ENCODE peak calls at places on chromosomes 2 and 18, in six cellular contexts. J is H9, E is SK-N-SH, C is astrocyte, I is IMR-90, F is GM23248. O is an unnamed sample.

GRCh38 chr2:46849080-46849715 is 66.4 kb downstream of the MCFD2 start:
- DNase-seq in F (peak), I (peak), J (no peak), E (no peak), C (peak), O (no peak)

GRCh38 chr2:127577503-127577902 is 42.0 kb downstream of the MYO7B start:
- DNase-seq in J (no peak), F (no peak), I (no peak), E (no peak), C (no peak), O (no peak)

GRCh38 chr2:152950125-152950524 is 231.7 kb downstream of the ARL6IP6 start:
- DNase-seq in C (peak), E (no peak), F (peak), I (no peak), J (no peak), O (peak)

GRCh38 chr18:67525328-67526110 is 9.0 kb upstream of the DSEL start:
- DNase-seq in C (peak), E (no peak), I (peak), J (no peak), F (peak), O (peak)

GRCh38 chr18:69580107-69580506 is 179.4 kb downstream of the DOK6 start:
- DNase-seq in F (peak), C (no peak), I (peak), J (no peak), E (no peak), O (no peak)

GRCh38 chr2:128565441-128565840 is 246.8 kb upstream of the HS6ST1 start:
- DNase-seq in C (no peak), E (no peak), J (no peak), I (no peak), F (no peak), O (no peak)

GRCh38 chr18:77057043-77057442 is 75.5 kb downstream of the MBP start:
- DNase-seq in C (no peak), I (no peak), E (no peak), F (peak), J (no peak), O (no peak)

GRCh38 chr18:63964908-63965307 is 5.0 kb upstream of the SERPINB8 start:
- DNase-seq in I (no peak), J (no peak), F (peak), C (no peak), E (no peak), O (no peak)

GRCh38 chr18:35582899-35583558 is 1.5 kb downstream of the GALNT1 start:
- DNase-seq in F (peak), J (no peak), E (peak), I (peak), C (peak), O (peak)

GRCh38 chr2:60710707-60711106 is 45.4 kb upstream of the PAPOLG start:
- DNase-seq in I (peak), J (no peak), E (no peak), F (peak), C (no peak), O (no peak)

GRCh38 chr2:189014426-189015138 is 40.4 kb downstream of the COL3A1 start:
- DNase-seq in F (peak), C (peak), E (no peak), J (no peak), I (peak), O (no peak)

GRCh38 chr2:231124833-231125232 is at the start of gene HTR2B:
- DNase-seq in C (no peak), E (peak), J (no peak), F (no peak), I (peak), O (no peak)

GRCh38 chr2:39216495-39217191 is 27.1 kb downstream of the CDKL4 start:
- DNase-seq in J (no peak), E (no peak), I (no peak), C (no peak), F (no peak), O (no peak)

GRCh38 chr18:12861637-12862036 is 22.4 kb downstream of the PTPN2 start:
- DNase-seq in F (no peak), C (no peak), E (no peak), J (no peak), I (no peak), O (no peak)

GRCh38 chr2:230762317-230762896 is 49.8 kb downstream of the CAB39 start:
- DNase-seq in F (peak), E (peak), C (no peak), J (peak), I (no peak), O (peak)

GRCh38 chr2:102424754-102425153 is 1.8 kb downstream of the IL18RAP start:
- DNase-seq in E (no peak), I (no peak), F (no peak), J (no peak), C (no peak), O (no peak)

GRCh38 chr2:18247282-18248110 is 313.0 kb downstream of the RDH14 start:
- DNase-seq in I (no peak), J (no peak), F (no peak), E (no peak), C (peak), O (no peak)

GRCh38 chr18:72584787-72585186 is 40.6 kb upstream of the CBLN2 start:
- DNase-seq in C (no peak), F (no peak), J (no peak), E (no peak), I (no peak), O (no peak)

GRCh38 chr18:62690416-62690815 is 24.9 kb upstream of the PHLPP1 start:
- DNase-seq in F (no peak), J (no peak), E (no peak), I (no peak), C (no peak), O (no peak)

GRCh38 chr2:72923833-72924352 is 6.6 kb downstream of the EMX1 start:
- DNase-seq in J (peak), I (no peak), E (peak), C (no peak), F (no peak), O (no peak)

GRCh38 chr2:152448621-152449020 is 113.6 kb downstream of the FMNL2 start:
- DNase-seq in E (no peak), C (no peak), F (no peak), I (no peak), J (no peak), O (no peak)

GRCh38 chr2:226797989-226798421 is 1.6 kb downstream of the IRS1 start:
- DNase-seq in E (no peak), F (peak), C (no peak), J (no peak), I (peak), O (no peak)

GRCh38 chr2:229387815-229388214 is 116.7 kb upstream of the PID1 start:
- DNase-seq in E (no peak), J (no peak), F (peak), I (no peak), C (peak), O (no peak)

GRCh38 chr18:8820701-8821465 is 115.5 kb downstream of the MTCL1 start:
- DNase-seq in J (no peak), E (no peak), I (no peak), F (no peak), C (no peak), O (no peak)

GRCh38 chr2:16104345-16105177 is 164.2 kb downstream of the MYCN start:
- DNase-seq in F (no peak), I (no peak), J (peak), C (no peak), E (no peak), O (no peak)

GRCh38 chr2:43225093-43225787 is 1.2 kb downstream of the ZFP36L2 start:
- DNase-seq in E (peak), F (peak), C (peak), I (peak), J (peak), O (peak)

GRCh38 chr2:152504618-152505017 is 169.6 kb downstream of the FMNL2 start:
- DNase-seq in E (no peak), I (peak), C (peak), F (peak), J (no peak), O (no peak)

GRCh38 chr2:111662039-111662740 is 221.8 kb downstream of the ANAPC1 start:
- DNase-seq in C (peak), F (peak), J (no peak), E (no peak), I (peak), O (peak)

GRCh38 chr2:53018830-53019425 is 748.7 kb upstream of the CHAC2 start:
- DNase-seq in F (no peak), C (no peak), E (peak), I (peak), J (no peak), O (no peak)

GRCh38 chr2:231370429-231370748 is 25.1 kb upstream of the B3GNT7 start:
- DNase-seq in F (no peak), I (no peak), J (peak), E (no peak), C (no peak), O (no peak)

GRCh38 chr2:174901075-174901474 is 104.1 kb downstream of the CHN1 start:
- DNase-seq in I (peak), C (no peak), J (no peak), F (peak), E (no peak), O (no peak)

GRCh38 chr2:8582850-8583399 is 98.9 kb upstream of the ID2 start:
- DNase-seq in C (no peak), E (no peak), J (peak), F (no peak), I (no peak), O (no peak)

GRCh38 chr2:8583400-8584173 is 98.3 kb upstream of the ID2 start:
- DNase-seq in J (peak), F (no peak), C (peak), E (no peak), I (peak), O (no peak)

GRCh38 chr2:8586397-8587051 is 95.3 kb upstream of the ID2 start:
- DNase-seq in E (no peak), F (peak), C (no peak), J (no peak), I (no peak), O (no peak)

GRCh38 chr2:8582191-8582849 is 99.5 kb upstream of the ID2 start:
- DNase-seq in J (no peak), E (no peak), F (no peak), I (no peak), C (no peak), O (no peak)

GRCh38 chr2:8584174-8585066 is 97.4 kb upstream of the ID2 start:
- DNase-seq in E (no peak), I (no peak), C (no peak), F (no peak), J (no peak), O (no peak)
- H3K4me2 ChIP-seq in E (no peak), I (no peak), C (peak), F (no peak), J (peak), O (no peak)

GRCh38 chr2:143603035-143603616 is 473.9 kb downstream of the ARHGAP15 start:
- DNase-seq in J (no peak), I (no peak), F (no peak), E (no peak), C (no peak), O (no peak)
- H3K4me2 ChIP-seq in J (no peak), I (no peak), F (no peak), E (no peak), C (no peak), O (no peak)

DNA sequence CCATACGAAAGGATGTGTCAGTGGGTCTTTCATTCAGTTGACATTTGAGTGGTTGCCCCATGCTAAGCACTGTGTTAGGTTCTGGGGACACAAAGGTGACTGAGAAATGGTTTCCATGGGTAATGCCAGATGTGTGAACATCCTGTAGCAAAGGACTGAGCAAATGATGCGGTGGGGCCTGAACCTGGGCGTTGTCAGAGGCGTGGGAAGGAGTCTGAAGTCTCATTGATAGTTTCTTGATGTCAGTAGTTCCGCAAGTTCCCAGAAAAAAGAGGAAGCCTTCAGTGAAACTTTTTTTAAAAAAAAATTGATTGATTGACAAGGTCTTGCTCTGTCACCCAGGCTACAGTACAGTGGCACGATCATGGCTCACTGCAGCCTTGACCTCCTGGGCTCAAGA is 56.9 kb downstream of the LIMS1 start:
- DNase-seq in F (no peak), J (no peak), I (no peak), C (no peak), E (no peak), O (no peak)
- H3K4me2 ChIP-seq in F (no peak), J (no peak), I (no peak), C (no peak), E (no peak), O (no peak)

DNA sequence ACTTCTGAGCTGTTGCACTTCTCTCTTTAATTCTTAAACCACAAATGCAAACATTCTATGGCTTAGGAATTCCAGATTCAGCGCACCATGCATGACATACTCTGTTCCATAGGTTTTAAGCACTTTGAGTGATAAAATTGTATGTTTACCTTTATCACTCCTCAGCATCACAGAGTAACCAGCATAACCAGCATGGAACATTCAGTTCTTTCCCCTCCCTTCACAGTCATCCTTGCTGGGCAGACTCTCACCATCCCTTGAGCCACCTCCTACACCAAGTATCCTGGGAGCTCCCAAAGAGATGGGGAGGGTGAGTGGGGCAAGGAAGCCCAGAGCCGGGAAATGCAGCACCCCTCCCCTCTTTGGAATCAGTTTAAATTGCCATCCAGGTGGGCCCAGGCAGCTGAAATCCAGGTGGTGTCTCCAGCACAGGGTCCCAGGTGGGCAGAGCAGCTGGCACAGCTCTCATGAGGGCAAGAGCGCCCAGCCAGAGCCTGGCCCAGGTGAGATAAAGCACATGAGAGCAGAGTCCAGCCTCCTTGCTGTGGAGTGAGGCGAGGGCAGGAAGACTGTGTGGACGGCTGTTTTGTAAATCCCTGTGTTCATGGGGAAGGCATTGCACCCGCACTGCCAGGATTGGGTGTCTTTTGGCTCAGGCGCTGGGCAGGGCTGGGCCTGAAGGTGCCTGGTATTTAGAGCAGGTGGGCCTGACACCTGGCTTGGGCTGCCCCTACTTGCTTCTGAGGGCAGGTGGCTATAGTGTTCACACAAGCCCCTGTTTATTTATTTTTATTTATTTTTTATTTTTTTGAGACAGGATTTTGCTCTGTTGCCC is 36.8 kb downstream of the LAMA3 start:
- DNase-seq in J (no peak), C (no peak), F (no peak), I (no peak), E (no peak), O (peak)
- H3K4me2 ChIP-seq in J (no peak), C (no peak), F (no peak), I (no peak), E (no peak), O (no peak)

GRCh38 chr2:106197878-106198277 is 3.8 kb upstream of the UXS1 start:
- DNase-seq in F (peak), C (peak), E (no peak), I (peak), J (no peak), O (peak)

GRCh38 chr2:106193977-106194778 is at the start of gene UXS1:
- DNase-seq in C (peak), I (peak), J (peak), F (peak), E (peak), O (peak)

GRCh38 chr2:106193491-106193976 is 567 bp downstream of the UXS1 start:
- DNase-seq in E (peak), C (no peak), F (peak), I (no peak), J (no peak), O (peak)

GRCh38 chr2:106195996-106196395 is 1.9 kb upstream of the UXS1 start:
- DNase-seq in I (no peak), E (no peak), J (no peak), C (no peak), F (no peak), O (no peak)

DNA sequence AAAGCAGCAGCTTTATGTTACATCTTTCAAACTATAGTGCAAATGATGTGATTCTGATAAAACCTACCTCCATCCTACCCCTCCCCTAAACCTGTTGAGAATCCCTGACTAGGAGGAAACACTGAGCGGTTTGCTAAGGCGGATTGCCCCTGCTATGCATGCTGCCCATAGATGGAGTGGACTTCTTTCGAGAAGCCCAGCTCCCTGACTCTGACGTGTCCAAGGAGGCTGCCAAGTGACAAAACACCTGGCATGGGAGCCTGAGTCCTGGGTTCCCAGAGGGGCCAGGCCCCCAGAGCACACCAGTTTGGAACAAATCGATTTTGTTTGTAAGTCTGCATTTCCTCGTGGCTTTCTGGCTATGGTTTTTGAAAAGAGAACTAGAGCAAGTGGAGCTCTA is 1.4 kb upstream of the UXS1 start:
- DNase-seq in F (no peak), J (no peak), I (no peak), C (no peak), E (no peak), O (no peak)
- H3K4me2 ChIP-seq in F (peak), J (no peak), I (no peak), C (no peak), E (no peak), O (no peak)

DNA sequence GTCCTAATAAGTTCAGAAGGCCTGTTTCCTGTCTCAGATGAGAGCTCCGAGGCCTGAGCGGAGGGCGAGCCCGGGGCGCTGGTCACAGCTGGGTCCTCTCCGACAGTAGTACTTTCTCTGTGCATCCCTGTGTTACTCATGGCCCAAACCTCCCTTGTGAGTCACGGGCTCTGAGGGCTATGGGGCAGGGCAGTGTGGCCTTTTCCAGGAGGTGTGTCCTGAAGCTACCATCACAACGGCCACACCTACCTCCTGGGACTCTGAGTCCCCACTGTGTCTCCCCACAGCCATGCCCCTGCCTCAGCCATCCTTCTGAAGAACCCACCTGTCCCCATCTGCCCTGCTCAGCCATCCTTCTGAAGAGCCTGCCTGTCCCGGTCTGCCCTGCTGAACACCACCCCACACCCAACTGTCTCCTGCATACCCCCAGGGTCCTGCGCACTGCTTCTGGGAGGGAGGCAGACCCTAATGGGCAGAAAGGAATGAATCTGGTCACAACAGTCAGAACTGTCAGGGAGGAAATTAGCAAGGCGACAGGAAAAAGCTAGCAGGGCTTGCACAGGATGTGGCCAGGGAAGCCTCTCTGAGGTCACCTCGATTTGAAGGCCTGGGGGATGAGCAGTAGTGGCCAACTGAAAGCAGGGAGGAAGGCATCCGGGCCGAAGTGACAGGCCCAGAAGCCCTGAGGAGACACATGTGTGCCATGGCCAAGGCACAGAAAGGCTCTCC is 145.4 kb upstream of the RIOK3 start:
- DNase-seq in J (no peak), E (no peak), F (peak), C (peak), I (peak), O (peak)
- H3K4me2 ChIP-seq in J (no peak), E (no peak), F (peak), C (peak), I (no peak), O (no peak)

DNA sequence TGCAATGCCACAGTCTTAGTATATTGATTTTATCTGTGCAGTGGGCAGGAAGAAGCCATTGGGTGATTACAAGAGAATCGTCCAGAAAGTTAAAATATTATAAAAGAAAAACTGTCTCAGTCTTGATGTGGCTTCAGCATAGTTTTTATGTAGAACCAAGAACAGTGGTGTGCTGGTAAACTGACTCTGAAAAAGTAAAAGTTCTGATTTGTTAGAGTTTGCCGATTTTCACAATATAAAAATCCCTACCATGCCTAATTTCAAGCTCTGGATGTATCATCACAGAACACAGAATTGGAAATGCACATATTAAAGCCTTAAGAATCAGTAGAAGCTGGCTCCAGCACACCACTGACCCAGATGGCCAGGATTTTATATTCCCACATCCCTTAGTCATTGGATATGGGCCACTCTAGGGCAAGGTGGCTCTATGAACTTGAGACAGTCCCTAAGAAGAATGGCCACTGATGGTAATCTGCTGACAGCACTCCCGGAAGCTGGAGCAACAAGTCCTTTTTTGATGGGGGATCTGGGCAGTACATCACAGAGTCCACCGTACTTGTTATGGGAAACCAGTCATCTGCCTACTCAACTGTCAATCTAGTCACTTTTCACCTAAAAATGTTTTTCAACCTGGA is 9.3 kb upstream of the PLEKHM3 start:
- DNase-seq in E (no peak), J (no peak), F (no peak), I (no peak), C (no peak), O (no peak)
- H3K4me2 ChIP-seq in E (no peak), J (no peak), F (no peak), I (no peak), C (no peak), O (no peak)

GRCh38 chr2:219723311-219723710 is 95.9 kb downstream of the SLC4A3 start:
- DNase-seq in E (no peak), J (no peak), C (no peak), I (no peak), F (no peak), O (no peak)
- H3K4me2 ChIP-seq in E (no peak), J (no peak), C (no peak), I (no peak), F (no peak), O (no peak)

O was measured in mammary epithelial cell.